ENCODE peak calls at places on chromosome 17, in nine cellular contexts. X is sigmoid colon, S is vagina, F is prostate gland, I is GM23338, B is K562, T is spleen, L is SK-N-SH, R is Panc1. E is an unnamed sample.

GRCh38 chr17:65800655-65801054 is 239.2 kb upstream of the AXIN2 start:
- DNase-seq in F (no peak), S (no peak), B (no peak), I (no peak), T (no peak), L (no peak), X (no peak), R (no peak), E (no peak)

GRCh38 chr17:66676421-66676820 is 158.5 kb upstream of the CACNG5 start:
- DNase-seq in F (peak; percentile 89), B (no peak), R (no peak), S (peak; percentile 94), I (no peak), L (no peak), T (no peak), X (no peak), E (no peak)

GRCh38 chr17:20190605-20191004 is 181.4 kb downstream of the SPECC1 start:
- DNase-seq in L (no peak), S (no peak), B (no peak), F (no peak), X (no peak), T (no peak), R (no peak), I (peak; percentile 62), E (no peak)

GRCh38 chr17:77409282-77410161 is 268.8 kb downstream of the SEC14L1 start:
- DNase-seq in B (no peak), F (peak; percentile 70), L (no peak), I (peak; percentile 88), T (no peak), S (no peak), X (peak; percentile 97), R (no peak), E (no peak)

GRCh38 chr17:78896834-78897638 is 6.0 kb downstream of the CEP295NL start:
- DNase-seq in B (no peak), I (no peak), L (peak; percentile 50), F (no peak), S (no peak), X (no peak), R (no peak), T (no peak), E (no peak)

GRCh38 chr17:16977932-16978331 is 6.0 kb upstream of the TNFRSF13B start:
- DNase-seq in I (peak; percentile 40), R (no peak), B (no peak), S (no peak), F (no peak), L (no peak), X (peak; percentile 17), T (no peak), E (no peak)

GRCh38 chr17:40582328-40582901 is 17.1 kb upstream of the CCR7 start:
- DNase-seq in X (no peak), B (no peak), T (peak; percentile 97), R (no peak), L (no peak), F (peak; percentile 83), I (peak; percentile 18), S (peak; percentile 84), E (no peak)

GRCh38 chr17:19013806-19014627 is 9.5 kb upstream of the FAM83G start:
- DNase-seq in I (no peak), F (no peak), S (no peak), X (no peak), B (no peak), R (no peak), T (peak; percentile 18), L (no peak), E (no peak)

GRCh38 chr17:43530303-43531081 is 15.6 kb downstream of the ETV4 start:
- DNase-seq in R (no peak), L (no peak), X (peak; percentile 81), F (peak; percentile 66), S (no peak), I (peak; percentile 100), T (peak; percentile 76), B (peak; percentile 50), E (peak; percentile 56)

GRCh38 chr17:78144146-78144719 is 2.0 kb upstream of the C17orf99 start:
- DNase-seq in L (peak; percentile 73), S (no peak), F (no peak), T (peak; percentile 88), R (no peak), I (no peak), X (peak; percentile 91), B (no peak), E (no peak)

GRCh38 chr17:81349397-81350319 is 45.6 kb upstream of the BAHCC1 start:
- DNase-seq in X (no peak), R (no peak), I (no peak), F (no peak), S (no peak), T (no peak), B (peak; percentile 86), L (no peak), E (no peak)

GRCh38 chr17:64736804-64737492 is 74.8 kb upstream of the SMURF2 start:
- DNase-seq in B (no peak), L (peak; percentile 30), R (no peak), T (no peak), F (peak; percentile 7), S (no peak), X (no peak), I (peak; percentile 56), E (no peak)

GRCh38 chr17:17959520-17960361 is 12.5 kb downstream of the TOM1L2 start:
- DNase-seq in B (no peak), F (no peak), R (peak; percentile 69), T (no peak), X (no peak), L (no peak), S (no peak), I (no peak), E (no peak)

GRCh38 chr17:6941989-6942388 is 53.9 kb upstream of the ALOX12 start:
- DNase-seq in T (no peak), X (no peak), L (no peak), R (no peak), B (no peak), S (no peak), I (peak; percentile 16), F (no peak), E (no peak)

GRCh38 chr17:31092475-31093064 is 2.2 kb upstream of the NF1 start:
- DNase-seq in I (no peak), S (no peak), X (no peak), L (no peak), F (no peak), R (no peak), B (no peak), T (no peak), E (no peak)

GRCh38 chr17:335691-336090 is 16.9 kb downstream of the RPH3AL start:
- DNase-seq in L (no peak), T (peak; percentile 73), B (no peak), R (no peak), I (peak; percentile 74), F (no peak), X (peak; percentile 60), S (no peak), E (no peak)

GRCh38 chr17:28366605-28367004 is 1.6 kb upstream of the SEBOX start:
- DNase-seq in L (no peak), X (no peak), B (peak; percentile 36), R (no peak), I (peak; percentile 39), T (no peak), F (no peak), S (no peak), E (no peak)
- H3K4me3 ChIP-seq in L (no peak overlapping the region), X (no peak overlapping the region), B (no peak overlapping the region), R (no peak overlapping the region), I (no peak overlapping the region), T (no peak overlapping the region), F (no peak overlapping the region), S (no peak overlapping the region), E (no peak overlapping the region)

GRCh38 chr17:56119191-56119590 is 34.1 kb upstream of the ANKFN1 start:
- DNase-seq in L (no peak), R (no peak), T (no peak), F (no peak), B (no peak), I (no peak), X (no peak), S (no peak), E (no peak)
- TF ChIP-seq POLR2AphosphoS5 in L (no peak), R (no peak), T (no peak), F (no peak), B (no peak), I (no peak), X (no peak), S (no peak), E (no peak)

GRCh38 chr17:8125196-8125946 is 1.5 kb upstream of the HES7 start:
- DNase-seq in L (peak; percentile 88), R (no peak), T (peak; percentile 89), B (peak; percentile 75), F (peak; percentile 80), X (peak; percentile 92), I (peak; percentile 74), S (peak; percentile 91), E (no peak)
- H3K27ac ChIP-seq in L (peak overlapping the region; percentile 17), R (no peak overlapping the region), T (peak overlapping the region; percentile 50), B (no peak overlapping the region), F (peak overlapping the region; percentile 87), X (peak overlapping the region; percentile 73), I (no peak overlapping the region), S (peak overlapping the region; percentile 89), E (no peak overlapping the region)

GRCh38 chr17:74326506-74326905 is 480 bp downstream of the KIF19 start:
- DNase-seq in L (no peak), F (no peak), I (peak; percentile 33), R (no peak), B (peak; percentile 46), X (no peak), T (no peak), S (no peak), E (no peak)
- H3K4me3 ChIP-seq in L (peak overlapping the region; percentile 12), F (no peak overlapping the region), I (peak overlapping the region; percentile 68), R (no peak overlapping the region), B (no peak overlapping the region), X (peak overlapping the region; percentile 32), T (peak overlapping the region; percentile 45), S (peak overlapping the region; percentile 28), E (peak overlapping the region; percentile 65)

GRCh38 chr17:8602679-8603078 is 27.8 kb downstream of the MYH10 start:
- DNase-seq in B (no peak), L (no peak), R (no peak), X (no peak), F (no peak), I (no peak), S (no peak), T (no peak), E (no peak)
- TF ChIP-seq POLR2AphosphoS5 in B (no peak), L (no peak), R (no peak), X (no peak), F (no peak), I (no peak), S (no peak), T (no peak), E (no peak)

DNA sequence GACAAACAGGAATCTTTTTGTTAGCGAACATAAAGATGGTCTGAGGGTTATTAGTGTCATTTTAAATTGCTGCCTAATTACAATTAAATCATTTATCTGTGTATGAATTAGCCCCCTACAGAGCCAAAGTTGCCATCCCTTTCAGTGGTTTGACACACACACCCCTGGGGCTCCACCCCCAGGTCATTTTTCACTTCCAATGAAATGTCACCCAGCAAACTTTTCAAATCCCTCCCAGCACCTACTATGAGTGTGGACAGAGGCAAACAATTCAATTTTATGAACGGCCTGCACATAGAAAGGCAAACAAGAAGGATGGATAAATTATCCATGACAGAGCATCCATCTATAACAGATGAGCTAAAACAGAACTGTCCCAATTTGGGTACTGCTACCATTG is 2.4 kb downstream of the MYH10 start:
- DNase-seq in X (no peak), I (no peak), L (no peak), S (no peak), T (no peak), F (no peak), B (no peak), R (no peak), E (no peak)
- H3K27ac ChIP-seq in X (peak overlapping the region; percentile 86), I (no peak overlapping the region), L (peak overlapping the region; percentile 88), S (no peak overlapping the region), T (no peak overlapping the region), F (no peak overlapping the region), B (peak overlapping the region; percentile 59), R (no peak overlapping the region), E (no peak overlapping the region)